ENCODE peak calls at places on chromosomes 13 and 19, in four cellular contexts. V, A, B and E are unnamed samples.

GRCh38 chr19:41123716-41124244 is 9.5 kb downstream of the CYP2F1 start:
- DNase-seq in V (no peak), A (no peak), B (no peak), E (no peak)

GRCh38 chr13:73809561-73809960 is 324.6 kb downstream of the KLF12 start:
- DNase-seq in V (no peak), A (no peak), B (no peak), E (no peak)

GRCh38 chr13:24217601-24218281 is 57.2 kb downstream of the SPATA13 start:
- DNase-seq in V (no peak), A (no peak), B (peak; percentile 80), E (no peak)

GRCh38 chr19:4717191-4717965 is 6.3 kb downstream of the DPP9 start:
- DNase-seq in V (no peak), A (no peak), B (no peak), E (no peak)

GRCh38 chr19:4390017-4390861 is 10.1 kb downstream of the SH3GL1 start:
- DNase-seq in V (no peak), A (no peak), B (peak; percentile 30), E (peak; percentile 82)

GRCh38 chr19:50952890-50953289 is at the start of gene KLK5:
- DNase-seq in V (no peak), A (no peak), B (no peak), E (no peak)

GRCh38 chr13:45310341-45311138 is 30.4 kb downstream of the TPT1 start:
- DNase-seq in V (no peak), A (no peak), B (no peak), E (no peak)

GRCh38 chr19:53982611-53983010 is 8.8 kb upstream of the CACNG6 start:
- DNase-seq in V (no peak), A (peak; percentile 23), B (peak; percentile 30), E (peak; percentile 80)

GRCh38 chr13:112959206-112959605 is 9.8 kb upstream of the MCF2L start:
- DNase-seq in V (peak; percentile 53), A (no peak), B (no peak), E (peak; percentile 33)

GRCh38 chr13:111908391-111908790 is 158.6 kb upstream of the SOX1 start:
- DNase-seq in V (peak; percentile 45), A (no peak), B (no peak), E (peak; percentile 61)

GRCh38 chr19:7644550-7644877 is 7.6 kb downstream of the STXBP2 start:
- DNase-seq in V (no peak), A (no peak), B (no peak), E (no peak)

GRCh38 chr13:44311011-44311481 is 62.6 kb upstream of the SERP2 start:
- DNase-seq in V (peak; percentile 85), A (no peak), B (no peak), E (no peak)

GRCh38 chr13:62158520-62158919 is 742.9 kb upstream of the PCDH20 start:
- DNase-seq in V (no peak), A (no peak), B (no peak), E (no peak)

GRCh38 chr13:62167650-62168172 is 752.1 kb upstream of the PCDH20 start:
- DNase-seq in V (no peak), A (no peak), B (no peak), E (no peak)

GRCh38 chr13:62162860-62163259 is 747.2 kb upstream of the PCDH20 start:
- DNase-seq in V (no peak), A (no peak), B (no peak), E (no peak)
- TF ChIP-seq CTCF in V (no peak), A (no peak), B (no peak), E (no peak)

GRCh38 chr19:43759515-43759914 is 4.8 kb upstream of the SMG9 start:
- DNase-seq in V (no peak), A (no peak), B (no peak), E (no peak)
- TF ChIP-seq CTCF in V (no peak), A (no peak), B (no peak), E (peak; percentile 19)

DNA sequence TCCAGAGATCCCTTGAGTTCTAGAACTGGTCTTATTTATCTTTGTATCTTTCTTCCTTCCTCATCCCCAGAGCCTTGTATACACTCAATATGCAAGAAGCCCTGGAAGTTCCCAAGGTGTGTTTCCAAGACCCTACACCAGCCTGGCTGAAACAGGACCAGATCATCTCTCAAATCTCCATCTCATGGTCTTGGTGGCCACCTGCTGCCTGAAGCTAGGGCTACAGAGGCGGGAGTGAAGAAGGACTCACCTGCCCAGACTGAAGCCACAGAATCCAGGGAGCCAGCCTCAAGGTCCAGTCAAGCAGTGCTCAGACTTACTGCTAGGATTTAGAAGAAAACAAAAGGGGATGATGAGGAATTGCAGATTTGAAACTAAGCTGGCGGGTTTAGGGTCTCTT is 6.1 kb upstream of the CYSLTR2 start:
- DNase-seq in V (no peak), A (no peak), B (peak; percentile 27), E (no peak)
- TF ChIP-seq CTCF in V (no peak), A (no peak), B (peak; percentile 34), E (no peak)

GRCh38 chr13:99600318-99600717 is 99.0 kb downstream of the TM9SF2 start:
- DNase-seq in V (no peak), A (peak; percentile 44), B (no peak), E (no peak)
- TF ChIP-seq CTCF in V (no peak), A (peak; percentile 53), B (no peak), E (no peak)

GRCh38 chr13:62278271-62278670 is 862.6 kb upstream of the PCDH20 start:
- DNase-seq in V (no peak), A (no peak), B (no peak), E (no peak)

DNA sequence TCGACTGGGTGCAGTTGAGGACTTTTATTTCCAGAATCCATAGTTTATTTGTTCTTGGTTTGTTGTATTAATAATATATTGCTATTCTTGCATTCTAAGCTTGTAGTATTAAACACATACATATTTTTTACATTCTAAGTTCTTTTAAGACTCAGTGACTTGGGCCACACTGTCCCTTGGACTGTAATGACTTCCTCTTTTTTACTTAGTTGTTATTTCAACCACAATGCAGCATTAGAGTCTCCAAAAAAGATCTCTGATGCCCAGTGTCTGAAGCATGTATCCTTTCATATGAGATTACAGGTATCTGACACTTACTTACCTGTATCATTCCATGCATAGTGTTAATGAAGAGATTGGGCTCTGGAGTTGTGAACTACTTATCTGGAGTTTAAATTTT is 864.9 kb upstream of the PCDH20 start:
- DNase-seq in V (no peak), A (no peak), B (no peak), E (no peak)
- TF ChIP-seq CTCF in V (no peak), A (no peak), B (no peak), E (no peak)

GRCh38 chr19:34484328-34484727 is 2.8 kb downstream of the WTIP start:
- DNase-seq in V (no peak), A (no peak), B (no peak), E (peak; percentile 41)
- TF ChIP-seq CTCF in V (no peak), A (no peak), B (no peak), E (no peak)

GRCh38 chr13:42041684-42042035 is 6.8 kb upstream of the DGKH start:
- DNase-seq in V (peak; percentile 86), A (peak; percentile 14), B (peak; percentile 62), E (no peak)
- TF ChIP-seq CTCF in V (no peak), A (no peak), B (peak; percentile 53), E (no peak)

GRCh38 chr13:98144501-98145350 is 1.8 kb downstream of the FARP1 start:
- DNase-seq in V (no peak), A (no peak), B (no peak), E (no peak)
- TF ChIP-seq CTCF in V (no peak), A (no peak), B (no peak), E (no peak)